ENCODE peak calls at places on chromosome 14, in ten cellular contexts. Z is fibroblast of lung, T is C1 segment of cervical spinal cord, A is AG10803, C is colonic mucosa, I is ovary, Q is NCI-H446 treated with DMSO at 0.1 percent for 48 hours, H is HT1080, O is renal cortical epithelial cell, S is ureter. N is an unnamed sample.

GRCh38 chr14:61515436-61516124 is 179.7 kb upstream of the HIF1A start:
- DNase-seq in Z (no peak), T (no peak), A (no peak), C (no peak), I (no peak), Q (no peak), H (no peak), O (no peak), S (no peak), N (no peak)

GRCh38 chr14:73239463-73240241 is 2.3 kb downstream of the PAPLN start:
- DNase-seq in Z (peak; percentile 72), T (no peak), A (peak; percentile 47), C (no peak), I (peak; percentile 74), Q (no peak), H (no peak), O (peak; percentile 83), S (peak; percentile 72), N (peak; percentile 89)

GRCh38 chr14:102203382-102203781 is 63.7 kb downstream of the WDR20 start:
- DNase-seq in Z (no peak), T (no peak), A (no peak), C (no peak), I (no peak), Q (no peak), H (no peak), O (no peak), S (no peak), N (no peak)

GRCh38 chr14:69129264-69129880 is 23.5 kb downstream of the DCAF5 start:
- DNase-seq in Z (peak; percentile 91), T (peak; percentile 7), A (peak; percentile 87), C (peak; percentile 72), I (peak; percentile 58), Q (peak; percentile 52), H (peak; percentile 70), O (peak; percentile 83), S (peak; percentile 76), N (peak; percentile 91)

GRCh38 chr14:100722367-100722766 is 4.3 kb upstream of the DLK1 start:
- DNase-seq in Z (no peak), T (no peak), A (no peak), C (no peak), I (no peak), Q (no peak), H (no peak), O (no peak), S (no peak), N (no peak)

GRCh38 chr14:61838661-61839060 is 76.4 kb downstream of the SNAPC1 start:
- DNase-seq in Z (peak; percentile 31), T (no peak), A (no peak), C (no peak), I (no peak), Q (no peak), H (peak; percentile 9), O (peak; percentile 18), S (no peak), N (no peak)

GRCh38 chr14:37329189-37330001 is 131.7 kb downstream of the MIPOL1 start:
- DNase-seq in Z (no peak), T (no peak), A (no peak), C (no peak), I (no peak), Q (no peak), H (no peak), O (peak; percentile 61), S (no peak), N (no peak)

GRCh38 chr14:64074961-64075619 is 219.1 kb downstream of the ESR2 start:
- DNase-seq in Z (peak; percentile 25), T (no peak), A (peak; percentile 52), C (no peak), I (no peak), Q (no peak), H (peak; percentile 50), O (peak; percentile 83), S (no peak), N (peak; percentile 70)

GRCh38 chr14:64966976-64967375 is 5.2 kb downstream of the RAB15 start:
- DNase-seq in Z (no peak), T (no peak), A (no peak), C (no peak), I (no peak), Q (no peak), H (no peak), O (no peak), S (peak; percentile 85), N (no peak)

GRCh38 chr14:65915125-65915524 is 502.6 kb downstream of the FUT8 start:
- DNase-seq in Z (no peak), T (no peak), A (peak; percentile 11), C (no peak), I (no peak), Q (no peak), H (peak; percentile 41), O (peak; percentile 11), S (no peak), N (peak; percentile 2)

GRCh38 chr14:74562515-74563232 is 49.4 kb downstream of the LTBP2 start:
- DNase-seq in Z (peak; percentile 38), T (no peak), A (no peak), C (no peak), I (no peak), Q (no peak), H (no peak), O (no peak), S (no peak), N (no peak)

GRCh38 chr14:78519863-78520262 is 349.7 kb downstream of the NRXN3 start:
- DNase-seq in Z (peak; percentile 6), T (no peak), A (no peak), C (peak; percentile 24), I (no peak), Q (no peak), H (no peak), O (peak; percentile 30), S (no peak), N (peak; percentile 57)

GRCh38 chr14:75134644-75135043 is 7.8 kb upstream of the NEK9 start:
- DNase-seq in Z (no peak), T (no peak), A (no peak), C (no peak), I (no peak), Q (no peak), H (no peak), O (no peak), S (no peak), N (no peak)

GRCh38 chr14:56005580-56006053 is 112.6 kb upstream of the PELI2 start:
- DNase-seq in Z (peak; percentile 55), T (no peak), A (peak; percentile 58), C (no peak), I (peak; percentile 61), Q (no peak), H (no peak), O (peak; percentile 62), S (no peak), N (peak; percentile 67)

GRCh38 chr14:53494587-53494986 is 341.5 kb upstream of the DDHD1 start:
- DNase-seq in Z (peak; percentile 77), T (no peak), A (peak; percentile 33), C (no peak), I (no peak), Q (no peak), H (no peak), O (no peak), S (no peak), N (no peak)

GRCh38 chr14:106491851-106492250 is 965.5 kb downstream of the TMEM121 start:
- DNase-seq in Z (no peak), T (no peak), A (no peak), C (no peak), I (no peak), Q (no peak), H (peak; percentile 61), O (no peak), S (no peak), N (no peak)

GRCh38 chr14:90198541-90198940 is 57.8 kb upstream of the PSMC1 start:
- DNase-seq in Z (no peak), T (no peak), A (no peak), C (no peak), I (no peak), Q (no peak), H (no peak), O (no peak), S (no peak), N (no peak)

GRCh38 chr14:63770187-63770807 is 42.4 kb upstream of the SGPP1 start:
- DNase-seq in Z (peak; percentile 71), T (no peak), A (peak; percentile 62), C (peak; percentile 55), I (no peak), Q (no peak), H (peak; percentile 39), O (peak; percentile 64), S (no peak), N (peak; percentile 74)

GRCh38 chr14:89827260-89827659 is 127.3 kb downstream of the EFCAB11 start:
- DNase-seq in Z (no peak), T (no peak), A (no peak), C (no peak), I (no peak), Q (no peak), H (no peak), O (no peak), S (no peak), N (no peak)

GRCh38 chr14:95233702-95234241 is 76.4 kb upstream of the DICER1 start:
- DNase-seq in Z (no peak), T (no peak), A (no peak), C (no peak), I (no peak), Q (no peak), H (no peak), O (peak; percentile 70), S (peak; percentile 70), N (no peak)

GRCh38 chr14:31194095-31194494 is 13.5 kb downstream of the HECTD1 start:
- DNase-seq in Z (peak; percentile 41), T (no peak), A (no peak), C (no peak), I (no peak), Q (no peak), H (no peak), O (no peak), S (no peak), N (peak; percentile 26)

GRCh38 chr14:99751539-99752485 is 41.4 kb upstream of the EML1 start:
- DNase-seq in Z (no peak), T (no peak), A (peak; percentile 43), C (no peak), I (peak; percentile 19), Q (no peak), H (peak; percentile 36), O (peak; percentile 60), S (no peak), N (peak; percentile 70)

GRCh38 chr14:52080817-52081755 is 12.2 kb upstream of the NID2 start:
- DNase-seq in Z (peak; percentile 92), T (no peak), A (peak; percentile 89), C (no peak), I (no peak), Q (no peak), H (peak; percentile 90), O (peak; percentile 96), S (no peak), N (peak; percentile 88)

GRCh38 chr14:21860172-21860571 is 186.6 kb upstream of the OR4E1 start:
- DNase-seq in Z (peak; percentile 5), T (no peak), A (no peak), C (no peak), I (no peak), Q (no peak), H (peak; percentile 21), O (no peak), S (no peak), N (no peak)

GRCh38 chr14:21047378-21047781 is 5.2 kb downstream of the RNASE7 start:
- DNase-seq in Z (no peak), T (no peak), A (peak; percentile 96), C (no peak), I (no peak), Q (no peak), H (no peak), O (no peak), S (no peak), N (no peak)

GRCh38 chr14:32552766-32553165 is 223.7 kb downstream of the AKAP6 start:
- DNase-seq in Z (no peak), T (no peak), A (no peak), C (no peak), I (no peak), Q (no peak), H (no peak), O (no peak), S (no peak), N (no peak)

GRCh38 chr14:68814376-68815287 is 21.8 kb upstream of the ZFP36L1 start:
- DNase-seq in Z (peak; percentile 69), T (peak; percentile 19), A (peak; percentile 58), C (no peak), I (peak; percentile 65), Q (no peak), H (peak; percentile 78), O (peak; percentile 98), S (no peak), N (peak; percentile 71)